ENCODE peak calls at places on chromosomes 7 and 10, in four cellular contexts. P is G401, S is HAP-1, W is endothelial cell. Q is an unnamed sample.

GRCh38 chr7:139679731-139680594 is 97.8 kb downstream of the HIPK2 start:
- DNase-seq in S (no peak), W (peak; percentile 21), P (no peak), Q (no peak)

GRCh38 chr7:35036361-35037171 is 719 bp downstream of the DPY19L1 start:
- DNase-seq in W (peak; percentile 55), P (peak; percentile 70), S (peak; percentile 63), Q (no peak)

GRCh38 chr10:103698266-103698665 is 157.1 kb downstream of the SH3PXD2A start:
- DNase-seq in S (no peak), W (no peak), P (no peak), Q (no peak)

GRCh38 chr7:27547401-27547800 is 115.3 kb downstream of the HIBADH start:
- DNase-seq in S (no peak), P (no peak), W (no peak), Q (no peak)

GRCh38 chr10:86483664-86484063 is 37.9 kb downstream of the WAPL start:
- DNase-seq in S (no peak), W (no peak), P (no peak), Q (no peak)

GRCh38 chr7:35260254-35260653 is 6.4 kb upstream of the TBX20 start:
- DNase-seq in W (no peak), S (no peak), P (no peak), Q (no peak)

GRCh38 chr7:107850671-107851070 is 40.3 kb upstream of the DLD start:
- DNase-seq in W (no peak), S (no peak), P (no peak), Q (no peak)

GRCh38 chr10:70803768-70804423 is 11.9 kb upstream of the SGPL1 start:
- DNase-seq in P (peak; percentile 85), W (no peak), S (no peak), Q (no peak)

GRCh38 chr7:142796501-142797341 is 26.0 kb downstream of the PRSS2 start:
- DNase-seq in S (no peak), W (peak; percentile 17), P (peak; percentile 15), Q (no peak)

GRCh38 chr7:47537716-47538640 is 43.9 kb downstream of the TNS3 start:
- DNase-seq in W (no peak), S (no peak), P (no peak), Q (no peak)

GRCh38 chr7:95472521-95473160 is 13.1 kb upstream of the ASB4 start:
- DNase-seq in S (peak; percentile 67), W (no peak), P (peak; percentile 5), Q (no peak)

GRCh38 chr10:1289591-1289990 is 233.4 kb downstream of the WDR37 start:
- DNase-seq in P (no peak), S (peak; percentile 27), W (no peak), Q (no peak)

GRCh38 chr7:30433082-30433481 is 45.5 kb downstream of the NOD1 start:
- DNase-seq in W (no peak), P (peak; percentile 71), S (peak; percentile 3), Q (no peak)